ENCODE peak calls at places on chromosome 20, in four cellular contexts. B, O, P and K are unnamed samples.

GRCh38 chr20:62496525-62497218 is 20.9 kb upstream of the GATA5 start:
- DNase-seq in B (no peak), O (no peak), P (peak; percentile 68), K (peak; percentile 90)

GRCh38 chr20:64080013-64080812 is at the start of gene OPRL1:
- DNase-seq in B (no peak), O (no peak), P (no peak), K (no peak)

GRCh38 chr20:14333734-14334133 is 3.7 kb downstream of the FLRT3 start:
- DNase-seq in B (no peak), O (no peak), P (no peak), K (no peak)

GRCh38 chr20:53959849-53960585 is 110.4 kb downstream of the BCAS1 start:
- DNase-seq in B (peak; percentile 57), O (no peak), P (no peak), K (no peak)

GRCh38 chr20:19095762-19096161 is 116.7 kb upstream of the SLC24A3 start:
- DNase-seq in B (no peak), O (no peak), P (no peak), K (no peak)

GRCh38 chr20:62516345-62516744 is 40.5 kb upstream of the GATA5 start:
- DNase-seq in B (peak; percentile 57), O (no peak), P (peak; percentile 77), K (no peak)

GRCh38 chr20:57156050-57156770 is 110.2 kb downstream of the BMP7 start:
- DNase-seq in B (no peak), O (no peak), P (no peak), K (no peak)

GRCh38 chr20:62792940-62793756 is 3.1 kb upstream of the MRGBP start:
- DNase-seq in B (no peak), O (no peak), P (no peak), K (no peak)

GRCh38 chr20:12287575-12287974 is 369.9 kb downstream of the BTBD3 start:
- DNase-seq in B (no peak), O (no peak), P (no peak), K (no peak)

GRCh38 chr20:63592661-63593060 is 18.6 kb upstream of the HELZ2 start:
- DNase-seq in B (no peak), O (no peak), P (no peak), K (no peak)

GRCh38 chr20:2700913-2701620 is 8.5 kb downstream of the EBF4 start:
- DNase-seq in B (no peak), O (no peak), P (no peak), K (no peak)

DNA sequence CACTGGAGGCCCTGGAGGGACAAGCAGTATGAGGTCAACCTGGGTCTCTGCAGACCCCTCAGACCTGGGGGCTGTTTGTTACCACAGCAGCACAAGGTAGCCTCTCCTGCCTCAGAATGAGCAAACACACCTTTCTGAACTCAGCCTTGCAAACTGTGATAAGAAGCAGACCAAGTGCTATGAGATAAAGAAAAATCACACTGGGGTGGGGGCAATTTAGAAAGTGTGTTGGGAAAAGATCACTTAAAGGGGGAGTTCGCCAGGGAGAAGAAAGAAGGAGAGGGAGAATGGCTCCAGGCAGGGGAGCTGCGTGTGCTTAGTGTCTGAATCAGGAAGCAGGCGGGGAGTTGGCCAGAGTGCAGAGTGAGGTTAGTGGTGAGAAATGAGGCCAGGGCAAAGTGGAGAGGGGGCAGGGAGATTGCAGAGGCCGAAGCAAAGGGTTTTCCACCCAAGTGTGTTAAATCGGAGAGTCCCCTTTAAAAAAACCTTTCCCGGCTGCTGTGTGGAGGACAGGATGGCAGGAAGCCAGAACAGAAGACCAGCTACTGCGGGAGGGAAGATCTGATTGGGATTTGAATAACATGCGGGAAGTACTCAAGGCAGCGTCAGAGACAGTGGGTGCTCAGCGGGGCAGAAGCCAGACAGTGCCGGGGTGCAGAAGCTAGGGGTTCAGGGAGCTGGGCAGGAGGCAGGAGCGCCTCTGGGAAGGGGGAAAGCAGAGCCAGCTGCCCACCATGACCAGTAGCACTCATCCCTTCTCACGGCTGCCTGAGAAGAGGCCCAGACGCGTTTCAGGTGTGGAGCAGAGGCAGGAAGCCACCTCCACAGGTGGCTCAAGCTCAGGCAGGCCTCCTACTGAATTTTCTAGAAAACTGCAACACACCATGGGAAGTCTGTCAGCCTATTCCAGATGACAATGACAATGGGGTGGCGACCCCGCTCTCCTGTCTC is 9.0 kb downstream of the ADA start:
- DNase-seq in B (peak; percentile 69), O (peak; percentile 77), P (peak; percentile 49), K (peak; percentile 81)
- TF ChIP-seq FOXM1 in B (no peak), O (no peak), P (no peak), K (no peak)

GRCh38 chr20:47964174-47964573 is 178.9 kb upstream of the SULF2 start:
- DNase-seq in B (no peak), O (no peak), P (no peak), K (no peak)
- TF ChIP-seq SMC3 in B (no peak), O (no peak), P (no peak), K (no peak)

GRCh38 chr20:22492497-22492896 is 91.9 kb downstream of the FOXA2 start:
- DNase-seq in B (no peak), O (no peak), P (no peak), K (no peak)
- TF ChIP-seq CHD2 in B (no peak), O (no peak), P (no peak), K (no peak)

DNA sequence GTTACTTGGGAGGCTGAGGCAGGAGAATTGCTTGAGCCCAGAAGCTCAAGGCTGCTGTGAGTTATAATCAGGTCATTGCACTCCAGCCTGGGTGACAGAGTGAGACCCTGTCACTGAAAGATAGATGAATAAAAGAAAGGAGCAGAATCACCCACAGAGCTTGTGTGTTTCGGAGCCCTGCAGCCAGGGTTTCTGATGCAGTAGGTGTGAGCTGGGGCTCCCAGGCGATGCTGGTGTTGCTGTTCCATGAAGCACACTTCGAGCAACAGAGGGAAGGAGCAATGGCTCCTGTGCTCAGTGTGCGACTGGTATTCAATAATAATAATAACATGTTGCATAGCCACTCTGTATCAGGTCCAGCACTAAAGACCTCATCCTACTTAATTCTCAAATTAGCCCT is 197.5 kb upstream of the CST7 start:
- DNase-seq in B (no peak), O (no peak), P (no peak), K (no peak)
- TF ChIP-seq FOXM1 in B (no peak), O (no peak), P (no peak), K (no peak)

GRCh38 chr20:16606468-16606867 is 33.2 kb upstream of the KIF16B start:
- DNase-seq in B (no peak), O (no peak), P (no peak), K (no peak)
- TF ChIP-seq SMC3 in B (no peak), O (no peak), P (no peak), K (no peak)